ENCODE peak calls at places on chromosomes 13 and 19, in nine cellular contexts. One of them, this sample, is unnamed.

GRCh38 chr19:45821103-45821521 is 6.0 kb upstream of the RSPH6A start:
- DNase-seq in CD4-positive, alpha-beta T cell: no peak
- DNase-seq in SK-MEL-5: no peak
- DNase-seq in mesothelial cell of epicardium: no peak
- DNase-seq in activated CD4-positive, CD25-positive, alpha-beta regulatory T cell treated with anti-CD3 and anti-CD28 coated beads, Interleukin-2, amount 50 U/mL, for 16 hours: no peak
- DNase-seq in stimulated activated CD8-positive, alpha-beta memory T cell treated with anti-CD3 and anti-CD28 coated beads, Interleukin-15, amount 100 ng/mL, for 1 hour: no peak
- DNase-seq in AG20443: no peak
- DNase-seq in ELF-1: no peak
- DNase-seq in GM03348: no peak
- DNase-seq in this sample: no peak

GRCh38 chr19:17830567-17831418 is 9.5 kb upstream of the INSL3 start:
- DNase-seq in AG20443: peak; percentile 86
- DNase-seq in GM03348: peak; percentile 86
- DNase-seq in mesothelial cell of epicardium: peak; percentile 80
- DNase-seq in CD4-positive, alpha-beta T cell: peak; percentile 50
- DNase-seq in ELF-1: peak; percentile 92
- DNase-seq in activated CD4-positive, CD25-positive, alpha-beta regulatory T cell treated with anti-CD3 and anti-CD28 coated beads, Interleukin-2, amount 50 U/mL, for 16 hours: no peak
- DNase-seq in SK-MEL-5: peak; percentile 80
- DNase-seq in stimulated activated CD8-positive, alpha-beta memory T cell treated with anti-CD3 and anti-CD28 coated beads, Interleukin-15, amount 100 ng/mL, for 1 hour: no peak
- DNase-seq in this sample: peak; percentile 19

GRCh38 chr19:17996826-17997316 is 11.1 kb upstream of the ARRDC2 start:
- DNase-seq in AG20443: peak; percentile 95
- DNase-seq in mesothelial cell of epicardium: peak; percentile 94
- DNase-seq in CD4-positive, alpha-beta T cell: peak; percentile 91
- DNase-seq in SK-MEL-5: peak; percentile 76
- DNase-seq in stimulated activated CD8-positive, alpha-beta memory T cell treated with anti-CD3 and anti-CD28 coated beads, Interleukin-15, amount 100 ng/mL, for 1 hour: peak; percentile 77
- DNase-seq in GM03348: peak; percentile 95
- DNase-seq in activated CD4-positive, CD25-positive, alpha-beta regulatory T cell treated with anti-CD3 and anti-CD28 coated beads, Interleukin-2, amount 50 U/mL, for 16 hours: peak; percentile 72
- DNase-seq in ELF-1: peak; percentile 90
- DNase-seq in this sample: peak; percentile 85

GRCh38 chr19:3970808-3971598 is at the start of gene DAPK3:
- DNase-seq in SK-MEL-5: peak; percentile 97
- DNase-seq in mesothelial cell of epicardium: peak; percentile 98
- DNase-seq in stimulated activated CD8-positive, alpha-beta memory T cell treated with anti-CD3 and anti-CD28 coated beads, Interleukin-15, amount 100 ng/mL, for 1 hour: peak; percentile 84
- DNase-seq in AG20443: peak; percentile 95
- DNase-seq in activated CD4-positive, CD25-positive, alpha-beta regulatory T cell treated with anti-CD3 and anti-CD28 coated beads, Interleukin-2, amount 50 U/mL, for 16 hours: peak; percentile 77
- DNase-seq in ELF-1: peak; percentile 100
- DNase-seq in GM03348: peak; percentile 98
- DNase-seq in CD4-positive, alpha-beta T cell: peak; percentile 92
- DNase-seq in this sample: peak; percentile 85

GRCh38 chr13:23778879-23779278 is 110.3 kb downstream of the MIPEP start:
- DNase-seq in CD4-positive, alpha-beta T cell: no peak
- DNase-seq in GM03348: peak; percentile 29
- DNase-seq in stimulated activated CD8-positive, alpha-beta memory T cell treated with anti-CD3 and anti-CD28 coated beads, Interleukin-15, amount 100 ng/mL, for 1 hour: no peak
- DNase-seq in AG20443: peak; percentile 32
- DNase-seq in activated CD4-positive, CD25-positive, alpha-beta regulatory T cell treated with anti-CD3 and anti-CD28 coated beads, Interleukin-2, amount 50 U/mL, for 16 hours: no peak
- DNase-seq in SK-MEL-5: no peak
- DNase-seq in mesothelial cell of epicardium: no peak
- DNase-seq in ELF-1: no peak
- DNase-seq in this sample: no peak

GRCh38 chr19:16205205-16206045 is 7.7 kb downstream of the AP1M1 start:
- DNase-seq in GM03348: no peak
- DNase-seq in CD4-positive, alpha-beta T cell: peak; percentile 25
- DNase-seq in mesothelial cell of epicardium: no peak
- DNase-seq in AG20443: no peak
- DNase-seq in stimulated activated CD8-positive, alpha-beta memory T cell treated with anti-CD3 and anti-CD28 coated beads, Interleukin-15, amount 100 ng/mL, for 1 hour: no peak
- DNase-seq in activated CD4-positive, CD25-positive, alpha-beta regulatory T cell treated with anti-CD3 and anti-CD28 coated beads, Interleukin-2, amount 50 U/mL, for 16 hours: no peak
- DNase-seq in SK-MEL-5: no peak
- DNase-seq in ELF-1: no peak
- DNase-seq in this sample: no peak

GRCh38 chr19:29965529-29965928 is 23.5 kb downstream of the URI1 start:
- DNase-seq in activated CD4-positive, CD25-positive, alpha-beta regulatory T cell treated with anti-CD3 and anti-CD28 coated beads, Interleukin-2, amount 50 U/mL, for 16 hours: no peak
- DNase-seq in stimulated activated CD8-positive, alpha-beta memory T cell treated with anti-CD3 and anti-CD28 coated beads, Interleukin-15, amount 100 ng/mL, for 1 hour: no peak
- DNase-seq in CD4-positive, alpha-beta T cell: no peak
- DNase-seq in mesothelial cell of epicardium: no peak
- DNase-seq in AG20443: no peak
- DNase-seq in SK-MEL-5: no peak
- DNase-seq in GM03348: peak; percentile 42
- DNase-seq in ELF-1: no peak
- DNase-seq in this sample: no peak

GRCh38 chr13:27038323-27038722 is 133.3 kb downstream of the USP12 start:
- DNase-seq in SK-MEL-5: no peak
- DNase-seq in ELF-1: no peak
- DNase-seq in AG20443: peak; percentile 74
- DNase-seq in activated CD4-positive, CD25-positive, alpha-beta regulatory T cell treated with anti-CD3 and anti-CD28 coated beads, Interleukin-2, amount 50 U/mL, for 16 hours: no peak
- DNase-seq in stimulated activated CD8-positive, alpha-beta memory T cell treated with anti-CD3 and anti-CD28 coated beads, Interleukin-15, amount 100 ng/mL, for 1 hour: no peak
- DNase-seq in GM03348: peak; percentile 80
- DNase-seq in mesothelial cell of epicardium: no peak
- DNase-seq in CD4-positive, alpha-beta T cell: no peak
- DNase-seq in this sample: no peak

GRCh38 chr13:76677047-76677446 is 209.2 kb downstream of the KCTD12 start:
- DNase-seq in activated CD4-positive, CD25-positive, alpha-beta regulatory T cell treated with anti-CD3 and anti-CD28 coated beads, Interleukin-2, amount 50 U/mL, for 16 hours: no peak
- DNase-seq in CD4-positive, alpha-beta T cell: no peak
- DNase-seq in AG20443: peak; percentile 36
- DNase-seq in GM03348: peak; percentile 7
- DNase-seq in ELF-1: no peak
- DNase-seq in stimulated activated CD8-positive, alpha-beta memory T cell treated with anti-CD3 and anti-CD28 coated beads, Interleukin-15, amount 100 ng/mL, for 1 hour: no peak
- DNase-seq in SK-MEL-5: peak; percentile 14
- DNase-seq in mesothelial cell of epicardium: no peak
- DNase-seq in this sample: no peak

GRCh38 chr13:110531671-110532083 is 29.8 kb downstream of the RAB20 start:
- DNase-seq in SK-MEL-5: no peak
- DNase-seq in CD4-positive, alpha-beta T cell: no peak
- DNase-seq in ELF-1: no peak
- DNase-seq in mesothelial cell of epicardium: no peak
- DNase-seq in GM03348: no peak
- DNase-seq in AG20443: no peak
- DNase-seq in stimulated activated CD8-positive, alpha-beta memory T cell treated with anti-CD3 and anti-CD28 coated beads, Interleukin-15, amount 100 ng/mL, for 1 hour: no peak
- DNase-seq in activated CD4-positive, CD25-positive, alpha-beta regulatory T cell treated with anti-CD3 and anti-CD28 coated beads, Interleukin-2, amount 50 U/mL, for 16 hours: no peak
- DNase-seq in this sample: no peak

GRCh38 chr13:45219123-45219891 is 18.5 kb upstream of the KCTD4 start:
- DNase-seq in GM03348: no peak
- DNase-seq in stimulated activated CD8-positive, alpha-beta memory T cell treated with anti-CD3 and anti-CD28 coated beads, Interleukin-15, amount 100 ng/mL, for 1 hour: no peak
- DNase-seq in SK-MEL-5: peak; percentile 65
- DNase-seq in CD4-positive, alpha-beta T cell: no peak
- DNase-seq in activated CD4-positive, CD25-positive, alpha-beta regulatory T cell treated with anti-CD3 and anti-CD28 coated beads, Interleukin-2, amount 50 U/mL, for 16 hours: no peak
- DNase-seq in AG20443: no peak
- DNase-seq in ELF-1: no peak
- DNase-seq in mesothelial cell of epicardium: no peak
- DNase-seq in this sample: no peak

GRCh38 chr13:112842343-112842856 is 126.6 kb upstream of the MCF2L start:
- DNase-seq in CD4-positive, alpha-beta T cell: peak; percentile 25
- DNase-seq in stimulated activated CD8-positive, alpha-beta memory T cell treated with anti-CD3 and anti-CD28 coated beads, Interleukin-15, amount 100 ng/mL, for 1 hour: no peak
- DNase-seq in ELF-1: peak; percentile 63
- DNase-seq in mesothelial cell of epicardium: no peak
- DNase-seq in AG20443: no peak
- DNase-seq in SK-MEL-5: no peak
- DNase-seq in GM03348: no peak
- DNase-seq in activated CD4-positive, CD25-positive, alpha-beta regulatory T cell treated with anti-CD3 and anti-CD28 coated beads, Interleukin-2, amount 50 U/mL, for 16 hours: no peak
- DNase-seq in this sample: no peak

GRCh38 chr13:113585828-113586355 is 1.3 kb downstream of the TFDP1 start:
- DNase-seq in GM03348: no peak
- DNase-seq in CD4-positive, alpha-beta T cell: no peak
- DNase-seq in stimulated activated CD8-positive, alpha-beta memory T cell treated with anti-CD3 and anti-CD28 coated beads, Interleukin-15, amount 100 ng/mL, for 1 hour: no peak
- DNase-seq in ELF-1: no peak
- DNase-seq in AG20443: no peak
- DNase-seq in SK-MEL-5: no peak
- DNase-seq in activated CD4-positive, CD25-positive, alpha-beta regulatory T cell treated with anti-CD3 and anti-CD28 coated beads, Interleukin-2, amount 50 U/mL, for 16 hours: no peak
- DNase-seq in mesothelial cell of epicardium: no peak
- DNase-seq in this sample: no peak

GRCh38 chr19:48724796-48725753 is 5.5 kb upstream of the MAMSTR start:
- DNase-seq in CD4-positive, alpha-beta T cell: no peak
- DNase-seq in AG20443: peak; percentile 65
- DNase-seq in GM03348: peak; percentile 57
- DNase-seq in stimulated activated CD8-positive, alpha-beta memory T cell treated with anti-CD3 and anti-CD28 coated beads, Interleukin-15, amount 100 ng/mL, for 1 hour: no peak
- DNase-seq in SK-MEL-5: peak; percentile 95
- DNase-seq in activated CD4-positive, CD25-positive, alpha-beta regulatory T cell treated with anti-CD3 and anti-CD28 coated beads, Interleukin-2, amount 50 U/mL, for 16 hours: no peak
- DNase-seq in ELF-1: peak; percentile 62
- DNase-seq in mesothelial cell of epicardium: peak; percentile 57
- DNase-seq in this sample: no peak

GRCh38 chr19:33387351-33388230 is 14.1 kb downstream of the CEBPG start:
- DNase-seq in ELF-1: no peak
- DNase-seq in AG20443: no peak
- DNase-seq in mesothelial cell of epicardium: no peak
- DNase-seq in stimulated activated CD8-positive, alpha-beta memory T cell treated with anti-CD3 and anti-CD28 coated beads, Interleukin-15, amount 100 ng/mL, for 1 hour: no peak
- DNase-seq in activated CD4-positive, CD25-positive, alpha-beta regulatory T cell treated with anti-CD3 and anti-CD28 coated beads, Interleukin-2, amount 50 U/mL, for 16 hours: no peak
- DNase-seq in GM03348: no peak
- DNase-seq in SK-MEL-5: no peak
- DNase-seq in CD4-positive, alpha-beta T cell: no peak
- DNase-seq in this sample: no peak

GRCh38 chr19:45395524-45396388 is 9.1 kb downstream of the PPP1R13L start:
- DNase-seq in AG20443: peak; percentile 2
- DNase-seq in stimulated activated CD8-positive, alpha-beta memory T cell treated with anti-CD3 and anti-CD28 coated beads, Interleukin-15, amount 100 ng/mL, for 1 hour: no peak
- DNase-seq in CD4-positive, alpha-beta T cell: no peak
- DNase-seq in ELF-1: peak; percentile 48
- DNase-seq in activated CD4-positive, CD25-positive, alpha-beta regulatory T cell treated with anti-CD3 and anti-CD28 coated beads, Interleukin-2, amount 50 U/mL, for 16 hours: no peak
- DNase-seq in mesothelial cell of epicardium: no peak
- DNase-seq in GM03348: no peak
- DNase-seq in SK-MEL-5: no peak
- DNase-seq in this sample: no peak

GRCh38 chr19:48914181-48914580 is 14.1 kb downstream of the NUCB1 start:
- DNase-seq in CD4-positive, alpha-beta T cell: no peak
- DNase-seq in GM03348: no peak
- DNase-seq in ELF-1: peak; percentile 66
- DNase-seq in activated CD4-positive, CD25-positive, alpha-beta regulatory T cell treated with anti-CD3 and anti-CD28 coated beads, Interleukin-2, amount 50 U/mL, for 16 hours: no peak
- DNase-seq in mesothelial cell of epicardium: no peak
- DNase-seq in AG20443: no peak
- DNase-seq in stimulated activated CD8-positive, alpha-beta memory T cell treated with anti-CD3 and anti-CD28 coated beads, Interleukin-15, amount 100 ng/mL, for 1 hour: no peak
- DNase-seq in SK-MEL-5: no peak
- DNase-seq in this sample: no peak

GRCh38 chr19:2334426-2334825 is 5.9 kb downstream of the SPPL2B start:
- DNase-seq in AG20443: no peak
- DNase-seq in mesothelial cell of epicardium: no peak
- DNase-seq in GM03348: no peak
- DNase-seq in SK-MEL-5: no peak
- DNase-seq in stimulated activated CD8-positive, alpha-beta memory T cell treated with anti-CD3 and anti-CD28 coated beads, Interleukin-15, amount 100 ng/mL, for 1 hour: no peak
- DNase-seq in CD4-positive, alpha-beta T cell: no peak
- DNase-seq in ELF-1: no peak
- DNase-seq in activated CD4-positive, CD25-positive, alpha-beta regulatory T cell treated with anti-CD3 and anti-CD28 coated beads, Interleukin-2, amount 50 U/mL, for 16 hours: no peak
- DNase-seq in this sample: no peak

GRCh38 chr13:47858678-47859050 is 142.4 kb downstream of the SUCLA2 start:
- DNase-seq in mesothelial cell of epicardium: no peak
- DNase-seq in CD4-positive, alpha-beta T cell: no peak
- DNase-seq in SK-MEL-5: no peak
- DNase-seq in ELF-1: no peak
- DNase-seq in stimulated activated CD8-positive, alpha-beta memory T cell treated with anti-CD3 and anti-CD28 coated beads, Interleukin-15, amount 100 ng/mL, for 1 hour: no peak
- DNase-seq in GM03348: peak; percentile 44
- DNase-seq in AG20443: peak; percentile 28
- DNase-seq in activated CD4-positive, CD25-positive, alpha-beta regulatory T cell treated with anti-CD3 and anti-CD28 coated beads, Interleukin-2, amount 50 U/mL, for 16 hours: no peak
- DNase-seq in this sample: no peak

GRCh38 chr19:34662919-34663318 is 14.0 kb downstream of the SCGB2B2 start:
- DNase-seq in activated CD4-positive, CD25-positive, alpha-beta regulatory T cell treated with anti-CD3 and anti-CD28 coated beads, Interleukin-2, amount 50 U/mL, for 16 hours: no peak
- DNase-seq in AG20443: peak; percentile 33
- DNase-seq in mesothelial cell of epicardium: no peak
- DNase-seq in GM03348: peak; percentile 24
- DNase-seq in ELF-1: peak; percentile 28
- DNase-seq in stimulated activated CD8-positive, alpha-beta memory T cell treated with anti-CD3 and anti-CD28 coated beads, Interleukin-15, amount 100 ng/mL, for 1 hour: no peak
- DNase-seq in SK-MEL-5: peak; percentile 69
- DNase-seq in CD4-positive, alpha-beta T cell: no peak
- DNase-seq in this sample: peak; percentile 10

GRCh38 chr13:111516712-111517640 is 196.5 kb downstream of the TEX29 start:
- DNase-seq in activated CD4-positive, CD25-positive, alpha-beta regulatory T cell treated with anti-CD3 and anti-CD28 coated beads, Interleukin-2, amount 50 U/mL, for 16 hours: no peak
- DNase-seq in stimulated activated CD8-positive, alpha-beta memory T cell treated with anti-CD3 and anti-CD28 coated beads, Interleukin-15, amount 100 ng/mL, for 1 hour: no peak
- DNase-seq in AG20443: peak; percentile 25
- DNase-seq in CD4-positive, alpha-beta T cell: no peak
- DNase-seq in mesothelial cell of epicardium: no peak
- DNase-seq in ELF-1: no peak
- DNase-seq in SK-MEL-5: no peak
- DNase-seq in GM03348: no peak
- DNase-seq in this sample: no peak

GRCh38 chr19:28871099-28871725 is 341.7 kb downstream of the UQCRFS1 start:
- DNase-seq in activated CD4-positive, CD25-positive, alpha-beta regulatory T cell treated with anti-CD3 and anti-CD28 coated beads, Interleukin-2, amount 50 U/mL, for 16 hours: no peak
- DNase-seq in ELF-1: no peak
- DNase-seq in stimulated activated CD8-positive, alpha-beta memory T cell treated with anti-CD3 and anti-CD28 coated beads, Interleukin-15, amount 100 ng/mL, for 1 hour: no peak
- DNase-seq in AG20443: no peak
- DNase-seq in SK-MEL-5: no peak
- DNase-seq in GM03348: no peak
- DNase-seq in CD4-positive, alpha-beta T cell: no peak
- DNase-seq in mesothelial cell of epicardium: no peak
- DNase-seq in this sample: no peak

GRCh38 chr19:1538978-1539377 is 15.1 kb downstream of the PLK5 start:
- DNase-seq in CD4-positive, alpha-beta T cell: no peak
- DNase-seq in activated CD4-positive, CD25-positive, alpha-beta regulatory T cell treated with anti-CD3 and anti-CD28 coated beads, Interleukin-2, amount 50 U/mL, for 16 hours: no peak
- DNase-seq in AG20443: no peak
- DNase-seq in SK-MEL-5: no peak
- DNase-seq in GM03348: peak; percentile 35
- DNase-seq in stimulated activated CD8-positive, alpha-beta memory T cell treated with anti-CD3 and anti-CD28 coated beads, Interleukin-15, amount 100 ng/mL, for 1 hour: no peak
- DNase-seq in mesothelial cell of epicardium: no peak
- DNase-seq in ELF-1: no peak
- DNase-seq in this sample: no peak

GRCh38 chr13:90623318-90624011 is 724.0 kb upstream of the MIR17HG start:
- DNase-seq in AG20443: no peak
- DNase-seq in mesothelial cell of epicardium: no peak
- DNase-seq in activated CD4-positive, CD25-positive, alpha-beta regulatory T cell treated with anti-CD3 and anti-CD28 coated beads, Interleukin-2, amount 50 U/mL, for 16 hours: no peak
- DNase-seq in ELF-1: no peak
- DNase-seq in GM03348: no peak
- DNase-seq in CD4-positive, alpha-beta T cell: no peak
- DNase-seq in SK-MEL-5: no peak
- DNase-seq in stimulated activated CD8-positive, alpha-beta memory T cell treated with anti-CD3 and anti-CD28 coated beads, Interleukin-15, amount 100 ng/mL, for 1 hour: no peak
- DNase-seq in this sample: no peak

GRCh38 chr13:24684600-24684998 is 4.4 kb downstream of the ATP12A start:
- DNase-seq in activated CD4-positive, CD25-positive, alpha-beta regulatory T cell treated with anti-CD3 and anti-CD28 coated beads, Interleukin-2, amount 50 U/mL, for 16 hours: no peak
- DNase-seq in mesothelial cell of epicardium: no peak
- DNase-seq in AG20443: peak; percentile 48
- DNase-seq in SK-MEL-5: peak; percentile 91
- DNase-seq in ELF-1: no peak
- DNase-seq in CD4-positive, alpha-beta T cell: no peak
- DNase-seq in GM03348: peak; percentile 43
- DNase-seq in stimulated activated CD8-positive, alpha-beta memory T cell treated with anti-CD3 and anti-CD28 coated beads, Interleukin-15, amount 100 ng/mL, for 1 hour: no peak
- DNase-seq in this sample: no peak

GRCh38 chr19:38389957-38390924 is 1.7 kb downstream of the SPRED3 start:
- DNase-seq in activated CD4-positive, CD25-positive, alpha-beta regulatory T cell treated with anti-CD3 and anti-CD28 coated beads, Interleukin-2, amount 50 U/mL, for 16 hours: no peak
- DNase-seq in SK-MEL-5: no peak
- DNase-seq in CD4-positive, alpha-beta T cell: no peak
- DNase-seq in stimulated activated CD8-positive, alpha-beta memory T cell treated with anti-CD3 and anti-CD28 coated beads, Interleukin-15, amount 100 ng/mL, for 1 hour: no peak
- DNase-seq in ELF-1: no peak
- DNase-seq in GM03348: no peak
- DNase-seq in mesothelial cell of epicardium: no peak
- DNase-seq in AG20443: no peak
- DNase-seq in this sample: no peak

GRCh38 chr13:106033634-106034033 is 501.8 kb downstream of the EFNB2 start:
- DNase-seq in activated CD4-positive, CD25-positive, alpha-beta regulatory T cell treated with anti-CD3 and anti-CD28 coated beads, Interleukin-2, amount 50 U/mL, for 16 hours: no peak
- DNase-seq in CD4-positive, alpha-beta T cell: no peak
- DNase-seq in ELF-1: no peak
- DNase-seq in SK-MEL-5: peak; percentile 6
- DNase-seq in GM03348: peak; percentile 52
- DNase-seq in mesothelial cell of epicardium: no peak
- DNase-seq in stimulated activated CD8-positive, alpha-beta memory T cell treated with anti-CD3 and anti-CD28 coated beads, Interleukin-15, amount 100 ng/mL, for 1 hour: no peak
- DNase-seq in AG20443: peak; percentile 65
- DNase-seq in this sample: no peak

GRCh38 chr19:39390460-39390758 is 497 bp downstream of the PAF1 start:
- DNase-seq in stimulated activated CD8-positive, alpha-beta memory T cell treated with anti-CD3 and anti-CD28 coated beads, Interleukin-15, amount 100 ng/mL, for 1 hour: no peak
- DNase-seq in ELF-1: no peak
- DNase-seq in AG20443: no peak
- DNase-seq in GM03348: no peak
- DNase-seq in activated CD4-positive, CD25-positive, alpha-beta regulatory T cell treated with anti-CD3 and anti-CD28 coated beads, Interleukin-2, amount 50 U/mL, for 16 hours: peak; percentile 62
- DNase-seq in CD4-positive, alpha-beta T cell: no peak
- DNase-seq in mesothelial cell of epicardium: no peak
- DNase-seq in SK-MEL-5: no peak
- DNase-seq in this sample: peak; percentile 76

GRCh38 chr13:112703935-112704633 is 14.2 kb downstream of the ATP11A start:
- DNase-seq in activated CD4-positive, CD25-positive, alpha-beta regulatory T cell treated with anti-CD3 and anti-CD28 coated beads, Interleukin-2, amount 50 U/mL, for 16 hours: no peak
- DNase-seq in SK-MEL-5: no peak
- DNase-seq in GM03348: no peak
- DNase-seq in CD4-positive, alpha-beta T cell: peak; percentile 2
- DNase-seq in mesothelial cell of epicardium: no peak
- DNase-seq in ELF-1: no peak
- DNase-seq in stimulated activated CD8-positive, alpha-beta memory T cell treated with anti-CD3 and anti-CD28 coated beads, Interleukin-15, amount 100 ng/mL, for 1 hour: no peak
- DNase-seq in AG20443: no peak
- DNase-seq in this sample: no peak

GRCh38 chr13:20064128-20064527 is 96.7 kb downstream of the GJA3 start:
- DNase-seq in SK-MEL-5: no peak
- DNase-seq in AG20443: no peak
- DNase-seq in stimulated activated CD8-positive, alpha-beta memory T cell treated with anti-CD3 and anti-CD28 coated beads, Interleukin-15, amount 100 ng/mL, for 1 hour: no peak
- DNase-seq in CD4-positive, alpha-beta T cell: no peak
- DNase-seq in mesothelial cell of epicardium: no peak
- DNase-seq in activated CD4-positive, CD25-positive, alpha-beta regulatory T cell treated with anti-CD3 and anti-CD28 coated beads, Interleukin-2, amount 50 U/mL, for 16 hours: no peak
- DNase-seq in GM03348: no peak
- DNase-seq in ELF-1: no peak
- DNase-seq in this sample: no peak

GRCh38 chr13:34207334-34207733 is 389.4 kb downstream of the RFC3 start:
- DNase-seq in activated CD4-positive, CD25-positive, alpha-beta regulatory T cell treated with anti-CD3 and anti-CD28 coated beads, Interleukin-2, amount 50 U/mL, for 16 hours: no peak
- DNase-seq in ELF-1: peak; percentile 28
- DNase-seq in GM03348: peak; percentile 79
- DNase-seq in mesothelial cell of epicardium: no peak
- DNase-seq in CD4-positive, alpha-beta T cell: no peak
- DNase-seq in AG20443: peak; percentile 86
- DNase-seq in stimulated activated CD8-positive, alpha-beta memory T cell treated with anti-CD3 and anti-CD28 coated beads, Interleukin-15, amount 100 ng/mL, for 1 hour: no peak
- DNase-seq in SK-MEL-5: no peak
- DNase-seq in this sample: no peak

This sample was measured in T-helper 9 cell.